ENCODE peak calls at places on chromosome 3, in six cellular contexts. F is HCT116, P is neural progenitor cell, R is SK-N-SH, M is MM.1S, C is PC-3. U is an unnamed sample.

GRCh38 chr3:136802481-136802996 is 16.4 kb upstream of the SLC35G2 start:
- DNase-seq in F (peak; percentile 58), P (no peak), R (no peak), M (no peak), C (peak; percentile 12), U (peak; percentile 48)

GRCh38 chr3:126344380-126345041 is 12.7 kb downstream of the KLF15 start:
- DNase-seq in F (no peak), P (no peak), R (no peak), M (no peak), C (no peak), U (no peak)

GRCh38 chr3:76501315-76501714 is 538.6 kb upstream of the ROBO2 start:
- DNase-seq in F (no peak), P (no peak), R (no peak), M (no peak), C (no peak), U (no peak)

GRCh38 chr3:58728723-58729122 is 62.1 kb upstream of the FAM3D start:
- DNase-seq in F (no peak), P (no peak), R (no peak), M (no peak), C (no peak), U (no peak)

GRCh38 chr3:61449327-61450040 is 111.9 kb upstream of the PTPRG start:
- DNase-seq in F (no peak), P (no peak), R (no peak), M (no peak), C (no peak), U (no peak)

GRCh38 chr3:184262166-184262926 is 993 bp upstream of the CAMK2N2 start:
- DNase-seq in F (no peak), P (peak; percentile 49), R (peak; percentile 72), M (no peak), C (no peak), U (peak; percentile 22)

GRCh38 chr3:2133191-2133590 is 34.5 kb downstream of the CNTN4 start:
- DNase-seq in F (no peak), P (no peak), R (no peak), M (no peak), C (no peak), U (no peak)

GRCh38 chr3:8988791-8989558 is 25.7 kb upstream of the RAD18 start:
- DNase-seq in F (no peak), P (no peak), R (no peak), M (no peak), C (no peak), U (no peak)

GRCh38 chr3:140585828-140586227 is 92.0 kb upstream of the TRIM42 start:
- DNase-seq in F (no peak), P (no peak), R (no peak), M (no peak), C (no peak), U (peak; percentile 80)

GRCh38 chr3:178003756-178004155 is 532.5 kb upstream of the KCNMB2 start:
- DNase-seq in F (no peak), P (no peak), R (no peak), M (no peak), C (no peak), U (no peak)

GRCh38 chr3:141370065-141370533 is 1.8 kb downstream of the ZBTB38 start:
- DNase-seq in F (peak; percentile 91), P (peak; percentile 78), R (peak; percentile 80), M (peak; percentile 95), C (peak; percentile 76), U (peak; percentile 79)

GRCh38 chr3:41833628-41834027 is 128.3 kb downstream of the ULK4 start:
- DNase-seq in F (no peak), P (no peak), R (no peak), M (no peak), C (no peak), U (no peak)

GRCh38 chr3:111212511-111212910 is 140.9 kb downstream of the NECTIN3 start:
- DNase-seq in F (no peak), P (no peak), R (no peak), M (no peak), C (no peak), U (no peak)

GRCh38 chr3:43286886-43287301 is 554 bp downstream of the SNRK start:
- DNase-seq in F (no peak), P (peak; percentile 72), R (peak; percentile 79), M (peak; percentile 36), C (peak; percentile 21), U (peak; percentile 78)

GRCh38 chr3:9736831-9737230 is 5.3 kb downstream of the BRPF1 start:
- DNase-seq in F (no peak), P (no peak), R (no peak), M (no peak), C (no peak), U (peak; percentile 24)

GRCh38 chr3:111610189-111610588 is 15.0 kb upstream of the ZBED2 start:
- DNase-seq in F (no peak), P (no peak), R (no peak), M (peak; percentile 88), C (no peak), U (no peak)

GRCh38 chr3:44682182-44682896 is 30.1 kb upstream of the ZNF502 start:
- DNase-seq in F (no peak), P (no peak), R (no peak), M (no peak), C (peak; percentile 17), U (peak; percentile 80)

GRCh38 chr3:13462125-13462629 is 17.9 kb upstream of the HDAC11 start:
- DNase-seq in F (no peak), P (no peak), R (no peak), M (no peak), C (no peak), U (no peak)

GRCh38 chr3:138349926-138350665 is 1.7 kb downstream of the MRAS start:
- DNase-seq in F (no peak), P (no peak), R (no peak), M (no peak), C (no peak), U (peak; percentile 63)

GRCh38 chr3:127775398-127776109 is 46.8 kb downstream of the MGLL start:
- DNase-seq in F (no peak), P (no peak), R (no peak), M (no peak), C (no peak), U (peak; percentile 84)

GRCh38 chr3:132535575-132536441 is 61.3 kb upstream of the ACKR4 start:
- DNase-seq in F (peak; percentile 46), P (peak; percentile 72), R (peak; percentile 52), M (peak; percentile 80), C (peak; percentile 71), U (peak; percentile 91)

GRCh38 chr3:39096775-39097174 is 10.7 kb downstream of the GORASP1 start:
- DNase-seq in F (no peak), P (no peak), R (no peak), M (no peak), C (no peak), U (peak; percentile 58)

GRCh38 chr3:56885879-56886647 is 84.3 kb upstream of the ARHGEF3 start:
- DNase-seq in F (no peak), P (no peak), R (no peak), M (no peak), C (no peak), U (no peak)

GRCh38 chr3:148955544-148956346 is 35.6 kb upstream of the GYG1 start:
- DNase-seq in F (peak; percentile 48), P (peak; percentile 76), R (peak; percentile 50), M (peak; percentile 52), C (peak; percentile 68), U (peak; percentile 94)

GRCh38 chr3:5212625-5213573 is 25.4 kb downstream of the EDEM1 start:
- DNase-seq in F (no peak), P (no peak), R (no peak), M (peak; percentile 91), C (peak; percentile 17), U (no peak)

DNA sequence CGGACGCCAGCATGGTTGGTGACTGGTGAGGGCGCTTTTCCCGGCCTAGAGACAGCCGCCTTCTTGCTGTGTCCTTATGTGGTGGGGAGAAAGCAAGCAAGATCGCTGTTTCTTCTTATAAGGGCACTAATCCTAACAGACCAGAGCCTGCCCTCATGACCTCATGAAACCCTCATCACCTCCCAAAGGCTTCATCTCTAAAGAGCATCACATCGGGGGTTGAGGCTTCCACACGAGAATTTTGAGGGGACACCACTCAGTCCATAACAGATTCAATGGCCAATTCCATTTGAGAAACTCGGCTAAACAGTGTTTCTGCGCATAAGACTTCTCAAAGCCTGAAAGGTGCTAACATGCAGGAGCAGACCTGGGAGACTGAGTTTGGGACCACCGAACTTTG is 54.0 kb downstream of the VGLL4 start:
- DNase-seq in F (no peak), P (no peak), R (no peak), M (no peak), C (no peak), U (no peak)
- H3K4me1 ChIP-seq in F (peaks cover 14% of the 10 kb centered on the region), P (peaks cover 63% of the 10 kb centered on the region), R (peaks cover 56% of the 10 kb centered on the region), M (no peaks in the 10 kb centered on the region), C (peaks cover 10% of the 10 kb centered on the region), U (peaks cover 57% of the 10 kb centered on the region)

GRCh38 chr3:122784436-122784835 is 9.2 kb downstream of the HSPBAP1 start:
- DNase-seq in F (no peak), P (no peak), R (no peak), M (no peak), C (peak; percentile 10), U (peak; percentile 71)
- H3K9ac ChIP-seq in F (no peak overlapping the region), P (no peak overlapping the region), R (no peak overlapping the region), M (no peak overlapping the region), C (no peak overlapping the region), U (no peak overlapping the region)

GRCh38 chr3:105688821-105689220 is 180.0 kb downstream of the CBLB start:
- DNase-seq in F (no peak), P (no peak), R (no peak), M (no peak), C (no peak), U (no peak)

GRCh38 chr3:105686324-105686897 is 182.4 kb downstream of the CBLB start:
- DNase-seq in F (peak; percentile 0), P (peak; percentile 5), R (peak; percentile 29), M (peak; percentile 23), C (peak; percentile 59), U (peak; percentile 74)

GRCh38 chr3:105691053-105691452 is 177.8 kb downstream of the CBLB start:
- DNase-seq in F (no peak), P (no peak), R (no peak), M (no peak), C (no peak), U (peak; percentile 14)

GRCh38 chr3:105691633-105692032 is 177.2 kb downstream of the CBLB start:
- DNase-seq in F (no peak), P (no peak), R (no peak), M (no peak), C (no peak), U (peak; percentile 59)
- TF ChIP-seq EZH2phosphoT487 in F (no peak), P (no peak), R (no peak), M (no peak), C (no peak), U (no peak)

GRCh38 chr3:16907245-16907644 is 22.5 kb downstream of the PLCL2 start:
- DNase-seq in F (no peak), P (no peak), R (no peak), M (peak; percentile 14), C (peak; percentile 16), U (peak; percentile 14)
- H3K4me1 ChIP-seq in F (peaks cover 20% of the 10 kb centered on the region), P (peaks cover 49% of the 10 kb centered on the region), R (peaks cover 6% of the 10 kb centered on the region), M (peaks cover 31% of the 10 kb centered on the region), C (peaks cover 22% of the 10 kb centered on the region), U (peaks cover 16% of the 10 kb centered on the region)

DNA sequence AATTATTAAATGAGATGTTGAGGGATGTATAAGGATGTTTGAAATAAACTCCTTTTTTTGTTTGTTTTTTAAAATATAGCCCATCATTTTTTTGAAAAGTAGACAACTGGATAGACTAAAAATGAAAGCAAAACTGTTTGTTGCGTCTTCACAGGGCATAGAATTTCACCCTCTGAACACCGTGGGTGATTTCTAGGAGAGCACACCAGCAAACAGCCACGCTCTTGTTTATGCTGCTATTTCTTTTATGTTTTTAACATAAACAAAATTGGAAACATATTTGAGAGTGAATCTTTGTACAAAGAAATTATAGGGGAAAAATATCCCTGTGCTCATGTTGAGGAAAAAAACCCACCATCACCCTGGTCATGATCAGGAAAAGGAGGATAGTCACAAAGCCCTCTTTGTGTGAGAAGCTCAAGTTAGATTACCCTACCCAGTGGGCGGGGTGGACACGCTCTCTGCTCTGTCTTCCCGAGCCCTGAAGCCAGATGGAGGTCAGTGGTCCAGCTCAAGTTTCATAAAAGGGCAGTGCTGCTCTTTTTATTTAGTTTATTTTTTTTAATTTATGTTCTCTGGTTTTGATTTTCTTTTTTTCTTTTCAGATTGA is 313.3 kb downstream of the SATB1 start:
- DNase-seq in F (peak; percentile 34), P (peak; percentile 14), R (peak; percentile 52), M (peak; percentile 76), C (peak; percentile 24), U (peak; percentile 54)
- H3K9ac ChIP-seq in F (peak overlapping the region; percentile 35), P (no peak overlapping the region), R (peak overlapping the region; percentile 13), M (peak overlapping the region; percentile 46), C (no peak overlapping the region), U (peak overlapping the region; percentile 58)